ENCODE peak calls at places on chromosome 16, in seven cellular contexts. S is HL-60, F is WERI-Rb-1, Z is upper lobe of right lung, P is AG04450, T is brain microvascular endothelial cell, R is PC-3. L is an unnamed sample.

GRCh38 chr16:83743720-83744119 is 64.1 kb upstream of the HSBP1 start:
- DNase-seq in S (no peak), P (no peak), T (no peak), R (no peak), F (no peak), Z (no peak), L (no peak)

GRCh38 chr16:1342526-1343427 is 8.9 kb downstream of the TSR3 start:
- DNase-seq in R (peak), T (peak), P (peak), S (peak), Z (peak), F (peak), L (peak)

GRCh38 chr16:79426663-79427062 is 173.9 kb downstream of the MAF start:
- DNase-seq in S (no peak), R (no peak), Z (no peak), P (no peak), T (no peak), F (no peak), L (no peak)

GRCh38 chr16:77951788-77952187 is 70.6 kb upstream of the CLEC3A start:
- DNase-seq in T (no peak), Z (no peak), R (peak), F (peak), P (no peak), S (no peak), L (no peak)

GRCh38 chr16:86798247-86799041 is 220.1 kb downstream of the FOXL1 start:
- DNase-seq in R (peak), P (no peak), Z (no peak), F (no peak), T (no peak), S (no peak), L (no peak)

GRCh38 chr16:610513-611381 is 20.0 kb upstream of the WFIKKN1 start:
- DNase-seq in F (peak), P (no peak), T (no peak), S (no peak), Z (peak), R (no peak), L (peak)

GRCh38 chr16:1380195-1380594 is 28.5 kb downstream of the GNPTG start:
- DNase-seq in R (no peak), F (no peak), Z (no peak), S (no peak), P (no peak), T (no peak), L (no peak)

GRCh38 chr16:14219983-14220382 is 148.9 kb downstream of the MRTFB start:
- DNase-seq in F (no peak), R (no peak), P (no peak), Z (no peak), S (no peak), T (no peak), L (no peak)

GRCh38 chr16:89020068-89020924 is 43.3 kb upstream of the CBFA2T3 start:
- DNase-seq in S (no peak), F (no peak), P (no peak), R (no peak), Z (no peak), T (no peak), L (peak)

GRCh38 chr16:57092786-57093301 is 461 bp downstream of the CPNE2 start:
- DNase-seq in P (no peak), T (no peak), F (peak), S (peak), R (peak), Z (peak), L (peak)

GRCh38 chr16:22186517-22186916 is 19.6 kb upstream of the EEF2K start:
- DNase-seq in T (no peak), R (no peak), F (peak), S (no peak), Z (no peak), P (no peak), L (no peak)

GRCh38 chr16:31472559-31473203 is 729 bp downstream of the TGFB1I1 start:
- DNase-seq in P (peak), S (no peak), R (peak), Z (peak), T (peak), F (peak), L (peak)

GRCh38 chr16:50884066-50884860 is 142.4 kb downstream of the CYLD start:
- DNase-seq in T (no peak), F (peak), S (no peak), Z (no peak), R (peak), P (no peak), L (no peak)

GRCh38 chr16:74699666-74700065 is 996 bp downstream of the MLKL start:
- DNase-seq in P (no peak), R (no peak), T (no peak), S (no peak), Z (no peak), F (no peak), L (no peak)

GRCh38 chr16:74695450-74696422 is 4.9 kb downstream of the MLKL start:
- DNase-seq in T (peak), Z (peak), S (peak), F (peak), P (peak), R (peak), L (peak)

GRCh38 chr16:74698220-74698619 is 2.4 kb downstream of the MLKL start:
- DNase-seq in S (no peak), F (no peak), P (no peak), T (no peak), R (peak), Z (no peak), L (no peak)

GRCh38 chr16:74700206-74701040 is at the start of gene MLKL:
- DNase-seq in R (peak), F (peak), Z (peak), P (no peak), S (peak), T (peak), L (peak)
- TF ChIP-seq CTCF in R (no peak), F (peak), Z (peak), P (no peak), S (no peak), T (peak), L (no peak)

GRCh38 chr16:85688586-85689284 is at the start of gene GINS2:
- DNase-seq in R (peak), T (peak), P (peak), S (peak), Z (peak), F (peak), L (peak)

GRCh38 chr16:85689285-85689949 is 663 bp upstream of the GINS2 start:
- DNase-seq in R (peak), S (no peak), T (no peak), F (no peak), P (no peak), Z (no peak), L (no peak)

GRCh38 chr16:85686912-85687591 is 1.7 kb downstream of the GINS2 start:
- DNase-seq in T (no peak), P (no peak), R (peak), S (no peak), F (no peak), Z (no peak), L (peak)

GRCh38 chr16:85689950-85690320 is 1.2 kb upstream of the GINS2 start:
- DNase-seq in F (no peak), Z (no peak), R (no peak), T (no peak), S (no peak), P (no peak), L (no peak)

DNA sequence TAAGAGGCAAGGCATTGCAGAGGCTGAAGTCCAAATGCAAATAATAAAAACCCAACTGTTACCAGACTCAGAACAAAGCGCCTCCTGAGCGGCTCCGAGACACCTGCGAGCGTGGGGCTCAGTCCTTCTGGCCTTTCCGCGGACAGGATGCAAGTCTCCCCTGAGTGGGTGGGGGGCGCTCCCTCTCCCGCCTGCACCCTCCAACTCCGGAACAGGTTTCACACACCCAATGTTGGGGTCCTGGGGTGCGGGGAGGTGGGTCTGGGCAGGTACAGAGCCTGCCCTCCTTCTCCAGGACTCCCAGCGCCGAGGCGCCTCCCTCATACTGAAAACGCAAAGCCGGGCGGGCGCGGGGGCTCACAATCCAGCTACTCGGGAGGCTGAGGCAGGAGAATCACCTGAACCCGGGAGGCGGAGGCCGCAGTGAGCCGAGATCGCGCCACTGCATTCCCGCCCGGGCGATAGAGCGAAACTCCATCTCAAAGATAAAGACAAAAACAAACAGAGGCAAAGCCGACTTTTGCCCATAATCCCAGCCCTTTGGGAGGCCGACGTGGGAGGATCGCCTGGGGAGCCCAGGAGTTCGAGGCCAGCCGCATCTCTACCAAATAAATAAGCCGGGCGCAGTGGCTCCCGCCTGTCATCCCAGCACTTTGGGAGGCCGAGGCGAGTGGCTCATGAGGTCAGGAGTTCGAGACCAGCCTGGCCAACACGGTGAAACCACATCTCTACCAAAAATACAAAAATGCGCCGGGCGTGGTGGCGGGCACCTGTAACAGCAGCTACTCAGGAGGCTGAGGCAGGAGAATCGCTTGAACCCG is 893 bp downstream of the GINS2 start:
- DNase-seq in Z (no peak), T (no peak), P (no peak), R (no peak), S (no peak), F (no peak), L (peak)
- H3K4me3 ChIP-seq in Z (peak), T (peak), P (peak), R (peak), S (peak), F (peak), L (peak)

GRCh38 chr16:69404275-69404805 is 18.5 kb upstream of the TERF2 start:
- DNase-seq in T (no peak), F (no peak), P (no peak), S (no peak), R (no peak), Z (no peak), L (no peak)
- H3K27ac ChIP-seq in T (no peak), F (no peak), P (no peak), S (no peak), R (no peak), Z (peak), L (peak)

DNA sequence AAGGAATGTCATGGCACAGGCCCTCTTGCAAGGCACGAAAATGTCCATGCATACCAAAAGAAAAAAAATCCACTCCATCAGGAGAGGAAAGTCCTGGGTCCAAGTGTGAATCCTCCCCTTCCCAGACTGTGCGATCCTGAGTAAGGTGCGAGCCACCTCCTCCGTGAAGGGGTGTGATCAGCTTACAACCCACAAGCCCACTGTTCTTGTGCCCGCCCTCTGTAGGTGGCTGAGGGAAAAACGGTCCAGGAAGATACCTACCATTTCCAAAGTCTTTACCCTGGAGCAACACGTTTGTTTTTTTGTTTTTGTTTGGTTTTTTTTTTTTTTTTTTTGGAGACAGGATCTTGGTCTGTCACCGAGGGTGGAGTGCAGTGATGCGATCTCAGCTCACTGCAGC is 116.5 kb downstream of the ZNF423 start:
- DNase-seq in P (no peak), T (no peak), F (peak), R (no peak), S (no peak), Z (no peak), L (no peak)
- TF ChIP-seq CTCF in P (no peak), T (peak), F (peak), R (peak), S (no peak), Z (no peak), L (no peak)

GRCh38 chr16:12059216-12059769 is 82.8 kb downstream of the SNX29 start:
- DNase-seq in T (no peak), R (no peak), P (no peak), F (no peak), S (no peak), Z (peak), L (no peak)
- H3K4me3 ChIP-seq in T (no peak), R (no peak), P (no peak), F (no peak), S (no peak), Z (no peak), L (no peak)

L was measured in lower lobe of right lung.